ENCODE peak calls at places on chromosomes 1 and 21, in eight cellular contexts. One of them, this sample, is unnamed.

GRCh38 chr1:116754203-116754977 is at the start of gene CD2:
- DNase-seq in heart left ventricle: no peak
- DNase-seq in brain microvascular endothelial cell: no peak
- DNase-seq in fibroblast of mammary gland: no peak
- DNase-seq in AG10803: no peak
- DNase-seq in K562: no peak
- DNase-seq in astrocyte of the spinal cord: no peak
- DNase-seq in AG04450: no peak
- DNase-seq in this sample: no peak

GRCh38 chr1:112625696-112626095 is 6.1 kb downstream of the CAPZA1 start:
- DNase-seq in heart left ventricle: peak; percentile 27
- DNase-seq in brain microvascular endothelial cell: peak; percentile 35
- DNase-seq in fibroblast of mammary gland: peak; percentile 51
- DNase-seq in AG10803: peak; percentile 34
- DNase-seq in K562: peak; percentile 86
- DNase-seq in astrocyte of the spinal cord: no peak
- DNase-seq in AG04450: no peak
- DNase-seq in this sample: peak; percentile 34

GRCh38 chr21:35394634-35395369 is 345.7 kb upstream of the RUNX1 start:
- DNase-seq in heart left ventricle: no peak
- DNase-seq in brain microvascular endothelial cell: no peak
- DNase-seq in fibroblast of mammary gland: no peak
- DNase-seq in AG10803: peak; percentile 35
- DNase-seq in K562: no peak
- DNase-seq in astrocyte of the spinal cord: peak; percentile 66
- DNase-seq in AG04450: no peak
- DNase-seq in this sample: no peak

GRCh38 chr1:26181586-26182371 is 4.5 kb downstream of the CNKSR1 start:
- DNase-seq in heart left ventricle: no peak
- DNase-seq in brain microvascular endothelial cell: no peak
- DNase-seq in fibroblast of mammary gland: peak; percentile 8
- DNase-seq in AG10803: no peak
- DNase-seq in K562: no peak
- DNase-seq in astrocyte of the spinal cord: no peak
- DNase-seq in AG04450: no peak
- DNase-seq in this sample: no peak

GRCh38 chr1:27109103-27109822 is 45.7 kb downstream of the SLC9A1 start:
- DNase-seq in heart left ventricle: no peak
- DNase-seq in brain microvascular endothelial cell: no peak
- DNase-seq in fibroblast of mammary gland: peak; percentile 32
- DNase-seq in AG10803: no peak
- DNase-seq in K562: peak; percentile 79
- DNase-seq in astrocyte of the spinal cord: no peak
- DNase-seq in AG04450: no peak
- DNase-seq in this sample: peak; percentile 25

GRCh38 chr1:239091537-239091936 is 294.8 kb upstream of the CHRM3 start:
- DNase-seq in heart left ventricle: no peak
- DNase-seq in brain microvascular endothelial cell: no peak
- DNase-seq in fibroblast of mammary gland: no peak
- DNase-seq in AG10803: no peak
- DNase-seq in K562: no peak
- DNase-seq in astrocyte of the spinal cord: no peak
- DNase-seq in AG04450: no peak
- DNase-seq in this sample: no peak

GRCh38 chr1:62652387-62652786 is 35.8 kb downstream of the DOCK7 start:
- DNase-seq in heart left ventricle: no peak
- DNase-seq in brain microvascular endothelial cell: no peak
- DNase-seq in fibroblast of mammary gland: no peak
- DNase-seq in AG10803: no peak
- DNase-seq in K562: no peak
- DNase-seq in astrocyte of the spinal cord: no peak
- DNase-seq in AG04450: no peak
- DNase-seq in this sample: no peak

GRCh38 chr1:174960362-174960761 is 39.4 kb upstream of the CACYBP start:
- DNase-seq in heart left ventricle: no peak
- DNase-seq in brain microvascular endothelial cell: no peak
- DNase-seq in fibroblast of mammary gland: no peak
- DNase-seq in AG10803: no peak
- DNase-seq in K562: no peak
- DNase-seq in astrocyte of the spinal cord: no peak
- DNase-seq in AG04450: no peak
- DNase-seq in this sample: no peak

GRCh38 chr1:113192242-113192641 is 119.2 kb downstream of the LRIG2 start:
- DNase-seq in heart left ventricle: no peak
- DNase-seq in brain microvascular endothelial cell: no peak
- DNase-seq in fibroblast of mammary gland: no peak
- DNase-seq in AG10803: no peak
- DNase-seq in K562: no peak
- DNase-seq in astrocyte of the spinal cord: no peak
- DNase-seq in AG04450: no peak
- DNase-seq in this sample: no peak

GRCh38 chr1:85295006-85295431 is 18.6 kb upstream of the BCL10 start:
- DNase-seq in heart left ventricle: no peak
- DNase-seq in brain microvascular endothelial cell: no peak
- DNase-seq in fibroblast of mammary gland: peak; percentile 49
- DNase-seq in AG10803: peak; percentile 60
- DNase-seq in K562: no peak
- DNase-seq in astrocyte of the spinal cord: peak; percentile 75
- DNase-seq in AG04450: no peak
- DNase-seq in this sample: peak; percentile 72

GRCh38 chr1:51627672-51628071 is 10.8 kb downstream of the OSBPL9 start:
- DNase-seq in heart left ventricle: no peak
- DNase-seq in brain microvascular endothelial cell: peak; percentile 60
- DNase-seq in fibroblast of mammary gland: peak; percentile 72
- DNase-seq in AG10803: peak; percentile 55
- DNase-seq in K562: peak; percentile 80
- DNase-seq in astrocyte of the spinal cord: peak; percentile 66
- DNase-seq in AG04450: no peak
- DNase-seq in this sample: peak; percentile 72

GRCh38 chr1:39450956-39451601 is 40.4 kb upstream of the BMP8A start:
- DNase-seq in heart left ventricle: no peak
- DNase-seq in brain microvascular endothelial cell: peak; percentile 29
- DNase-seq in fibroblast of mammary gland: peak; percentile 73
- DNase-seq in AG10803: peak; percentile 78
- DNase-seq in K562: no peak
- DNase-seq in astrocyte of the spinal cord: peak; percentile 44
- DNase-seq in AG04450: peak; percentile 52
- DNase-seq in this sample: no peak

GRCh38 chr1:155081472-155082300 is 3.0 kb downstream of the EFNA3 start:
- DNase-seq in heart left ventricle: no peak
- DNase-seq in brain microvascular endothelial cell: no peak
- DNase-seq in fibroblast of mammary gland: no peak
- DNase-seq in AG10803: no peak
- DNase-seq in K562: no peak
- DNase-seq in astrocyte of the spinal cord: no peak
- DNase-seq in AG04450: no peak
- DNase-seq in this sample: peak; percentile 30

GRCh38 chr1:175482072-175482451 is 261.3 kb downstream of the TNR start:
- DNase-seq in heart left ventricle: no peak
- DNase-seq in brain microvascular endothelial cell: no peak
- DNase-seq in fibroblast of mammary gland: no peak
- DNase-seq in AG10803: no peak
- DNase-seq in K562: no peak
- DNase-seq in astrocyte of the spinal cord: no peak
- DNase-seq in AG04450: no peak
- DNase-seq in this sample: no peak

GRCh38 chr21:19322360-19322759 is 918.8 kb upstream of the TMPRSS15 start:
- DNase-seq in heart left ventricle: no peak
- DNase-seq in brain microvascular endothelial cell: no peak
- DNase-seq in fibroblast of mammary gland: peak; percentile 0
- DNase-seq in AG10803: no peak
- DNase-seq in K562: no peak
- DNase-seq in astrocyte of the spinal cord: peak; percentile 7
- DNase-seq in AG04450: no peak
- DNase-seq in this sample: no peak

GRCh38 chr1:115107501-115108260 is 18.4 kb upstream of the TSPAN2 start:
- DNase-seq in heart left ventricle: no peak
- DNase-seq in brain microvascular endothelial cell: no peak
- DNase-seq in fibroblast of mammary gland: peak; percentile 73
- DNase-seq in AG10803: peak; percentile 76
- DNase-seq in K562: no peak
- DNase-seq in astrocyte of the spinal cord: no peak
- DNase-seq in AG04450: peak; percentile 34
- DNase-seq in this sample: peak; percentile 39

DNA sequence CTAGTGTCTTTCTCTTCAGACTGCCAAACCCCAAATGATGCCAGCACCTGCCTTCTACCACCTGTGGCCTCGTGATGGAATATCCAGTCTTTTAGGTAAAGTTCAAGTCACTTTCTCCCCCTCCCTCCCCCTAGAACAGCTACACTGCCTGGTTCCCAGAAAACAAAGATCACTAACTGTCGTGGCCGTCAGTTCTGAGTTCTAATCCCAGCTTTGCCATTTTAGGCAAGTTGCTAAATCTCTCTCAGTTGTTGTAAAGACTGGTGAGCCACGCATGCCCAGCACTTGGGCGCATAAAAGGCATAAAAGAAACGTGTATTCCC is 648 bp upstream of the TRAPPC3 start:
- DNase-seq in heart left ventricle: no peak
- DNase-seq in brain microvascular endothelial cell: no peak
- DNase-seq in fibroblast of mammary gland: no peak
- DNase-seq in AG10803: no peak
- DNase-seq in K562: peak; percentile 44
- DNase-seq in astrocyte of the spinal cord: no peak
- DNase-seq in AG04450: no peak
- DNase-seq in this sample: peak; percentile 57
- H3K4me3 ChIP-seq in heart left ventricle: no peak overlapping the region
- H3K4me3 ChIP-seq in brain microvascular endothelial cell: no peak overlapping the region
- H3K4me3 ChIP-seq in fibroblast of mammary gland: peak overlapping the region; percentile 10
- H3K4me3 ChIP-seq in AG10803: peak overlapping the region; percentile 51
- H3K4me3 ChIP-seq in K562: no peak overlapping the region
- H3K4me3 ChIP-seq in astrocyte of the spinal cord: no peak overlapping the region
- H3K4me3 ChIP-seq in AG04450: peak overlapping the region; percentile 22
- H3K4me3 ChIP-seq in this sample: peak overlapping the region; percentile 28

GRCh38 chr1:172449585-172450523 is 6.0 kb upstream of the PIGC start:
- DNase-seq in heart left ventricle: peak; percentile 37
- DNase-seq in brain microvascular endothelial cell: peak; percentile 56
- DNase-seq in fibroblast of mammary gland: peak; percentile 69
- DNase-seq in AG10803: peak; percentile 54
- DNase-seq in K562: peak; percentile 89
- DNase-seq in astrocyte of the spinal cord: peak; percentile 50
- DNase-seq in AG04450: peak; percentile 4
- DNase-seq in this sample: peak; percentile 80

GRCh38 chr1:172443666-172444453 is at the start of gene PIGC:
- DNase-seq in heart left ventricle: peak; percentile 89
- DNase-seq in brain microvascular endothelial cell: peak; percentile 76
- DNase-seq in fibroblast of mammary gland: peak; percentile 81
- DNase-seq in AG10803: peak; percentile 84
- DNase-seq in K562: peak; percentile 96
- DNase-seq in astrocyte of the spinal cord: peak; percentile 82
- DNase-seq in AG04450: peak; percentile 60
- DNase-seq in this sample: peak; percentile 95

GRCh38 chr1:172447641-172448040 is 3.8 kb upstream of the PIGC start:
- DNase-seq in heart left ventricle: no peak
- DNase-seq in brain microvascular endothelial cell: no peak
- DNase-seq in fibroblast of mammary gland: no peak
- DNase-seq in AG10803: no peak
- DNase-seq in K562: no peak
- DNase-seq in astrocyte of the spinal cord: no peak
- DNase-seq in AG04450: no peak
- DNase-seq in this sample: no peak

GRCh38 chr1:172449012-172449584 is 5.2 kb upstream of the PIGC start:
- DNase-seq in heart left ventricle: no peak
- DNase-seq in brain microvascular endothelial cell: peak; percentile 42
- DNase-seq in fibroblast of mammary gland: no peak
- DNase-seq in AG10803: no peak
- DNase-seq in K562: peak; percentile 27
- DNase-seq in astrocyte of the spinal cord: no peak
- DNase-seq in AG04450: no peak
- DNase-seq in this sample: no peak

GRCh38 chr1:172446547-172446946 is 2.7 kb upstream of the PIGC start:
- DNase-seq in heart left ventricle: no peak
- DNase-seq in brain microvascular endothelial cell: no peak
- DNase-seq in fibroblast of mammary gland: no peak
- DNase-seq in AG10803: no peak
- DNase-seq in K562: no peak
- DNase-seq in astrocyte of the spinal cord: no peak
- DNase-seq in AG04450: no peak
- DNase-seq in this sample: no peak
- TF ChIP-seq CTCF in heart left ventricle: no peak
- TF ChIP-seq CTCF in brain microvascular endothelial cell: no peak
- TF ChIP-seq CTCF in fibroblast of mammary gland: no peak
- TF ChIP-seq CTCF in AG10803: no peak
- TF ChIP-seq CTCF in K562: no peak
- TF ChIP-seq CTCF in astrocyte of the spinal cord: no peak
- TF ChIP-seq CTCF in AG04450: no peak
- TF ChIP-seq CTCF in this sample: no peak

GRCh38 chr1:192807968-192808587 is 761 bp upstream of the RGS2 start:
- DNase-seq in heart left ventricle: no peak
- DNase-seq in brain microvascular endothelial cell: peak; percentile 36
- DNase-seq in fibroblast of mammary gland: peak; percentile 78
- DNase-seq in AG10803: peak; percentile 20
- DNase-seq in K562: no peak
- DNase-seq in astrocyte of the spinal cord: peak; percentile 73
- DNase-seq in AG04450: no peak
- DNase-seq in this sample: peak; percentile 67
- H3K4me3 ChIP-seq in heart left ventricle: peak overlapping the region; percentile 81
- H3K4me3 ChIP-seq in brain microvascular endothelial cell: peak overlapping the region; percentile 91
- H3K4me3 ChIP-seq in fibroblast of mammary gland: peak overlapping the region; percentile 98
- H3K4me3 ChIP-seq in AG10803: peak overlapping the region; percentile 94
- H3K4me3 ChIP-seq in K562: peak overlapping the region; percentile 63
- H3K4me3 ChIP-seq in astrocyte of the spinal cord: peak overlapping the region; percentile 98
- H3K4me3 ChIP-seq in AG04450: peak overlapping the region; percentile 93
- H3K4me3 ChIP-seq in this sample: peak overlapping the region; percentile 95

GRCh38 chr1:227191607-227192006 is 126.7 kb downstream of the CDC42BPA start:
- DNase-seq in heart left ventricle: no peak
- DNase-seq in brain microvascular endothelial cell: no peak
- DNase-seq in fibroblast of mammary gland: no peak
- DNase-seq in AG10803: no peak
- DNase-seq in K562: no peak
- DNase-seq in astrocyte of the spinal cord: no peak
- DNase-seq in AG04450: no peak
- DNase-seq in this sample: no peak

GRCh38 chr1:227192163-227192562 is 126.1 kb downstream of the CDC42BPA start:
- DNase-seq in heart left ventricle: no peak
- DNase-seq in brain microvascular endothelial cell: peak; percentile 92
- DNase-seq in fibroblast of mammary gland: peak; percentile 98
- DNase-seq in AG10803: peak; percentile 96
- DNase-seq in K562: peak; percentile 55
- DNase-seq in astrocyte of the spinal cord: peak; percentile 95
- DNase-seq in AG04450: peak; percentile 94
- DNase-seq in this sample: peak; percentile 97

DNA sequence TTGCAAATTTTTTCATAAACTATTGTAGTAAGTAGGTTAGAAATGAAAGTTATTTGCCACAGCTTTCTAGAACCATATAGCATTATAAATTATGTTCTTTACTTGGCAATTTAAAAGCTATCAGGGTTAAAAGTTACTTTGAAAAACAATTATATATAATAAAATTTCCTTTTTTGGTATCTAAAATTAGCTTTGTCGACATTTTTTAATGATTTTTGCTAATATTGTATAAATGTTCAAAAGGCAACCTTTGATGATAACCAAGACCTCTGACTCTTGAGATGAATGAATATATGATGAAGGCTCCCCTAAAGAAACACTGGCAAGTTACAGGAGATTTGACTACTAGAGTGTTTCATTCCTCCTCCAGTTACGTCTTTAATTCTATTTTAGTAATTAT is 121.2 kb downstream of the CDC42BPA start:
- DNase-seq in heart left ventricle: no peak
- DNase-seq in brain microvascular endothelial cell: no peak
- DNase-seq in fibroblast of mammary gland: no peak
- DNase-seq in AG10803: no peak
- DNase-seq in K562: no peak
- DNase-seq in astrocyte of the spinal cord: no peak
- DNase-seq in AG04450: no peak
- DNase-seq in this sample: no peak
- TF ChIP-seq CTCF in heart left ventricle: no peak
- TF ChIP-seq CTCF in brain microvascular endothelial cell: no peak
- TF ChIP-seq CTCF in fibroblast of mammary gland: no peak
- TF ChIP-seq CTCF in AG10803: no peak
- TF ChIP-seq CTCF in K562: no peak
- TF ChIP-seq CTCF in astrocyte of the spinal cord: no peak
- TF ChIP-seq CTCF in AG04450: no peak
- TF ChIP-seq CTCF in this sample: no peak

GRCh38 chr1:36160949-36161485 is 5.1 kb downstream of the MAP7D1 start:
- DNase-seq in heart left ventricle: peak; percentile 78
- DNase-seq in brain microvascular endothelial cell: peak; percentile 39
- DNase-seq in fibroblast of mammary gland: peak; percentile 68
- DNase-seq in AG10803: peak; percentile 79
- DNase-seq in K562: peak; percentile 72
- DNase-seq in astrocyte of the spinal cord: peak; percentile 68
- DNase-seq in AG04450: no peak
- DNase-seq in this sample: peak; percentile 75
- H3K4me3 ChIP-seq in heart left ventricle: peak overlapping the region; percentile 35
- H3K4me3 ChIP-seq in brain microvascular endothelial cell: peak overlapping the region; percentile 58
- H3K4me3 ChIP-seq in fibroblast of mammary gland: peak overlapping the region; percentile 52
- H3K4me3 ChIP-seq in AG10803: peak overlapping the region; percentile 56
- H3K4me3 ChIP-seq in K562: peak overlapping the region; percentile 37
- H3K4me3 ChIP-seq in astrocyte of the spinal cord: peak overlapping the region; percentile 48
- H3K4me3 ChIP-seq in AG04450: peak overlapping the region; percentile 66
- H3K4me3 ChIP-seq in this sample: peak overlapping the region; percentile 48

This sample was measured in foreskin fibroblast.